ENCODE peak calls at places on chromosomes 6 and 20, in four cellular contexts. E is mammary epithelial cell; Y is activated T-cell treated with anti-CD3 and anti-CD28 coated beads, Interleukin-2, amount 50 U/mL, for 4 hours; M is effector CD4-positive, alpha-beta T cell. J is an unnamed sample.
A peak's percentile ranks its signal among the peaks of the same experiment; 100 is the strongest.

GRCh38 chr6:23584134-23584763 is 541.8 kb upstream of the NRSN1 start:
- DNase-seq in M (no peak), Y (no peak), E (no peak), J (no peak)

GRCh38 chr6:142975272-142975805 is 30.4 kb upstream of the HIVEP2 start:
- DNase-seq in M (no peak), E (no peak), Y (no peak), J (no peak)

GRCh38 chr6:14354919-14355572 is 237.5 kb downstream of the CD83 start:
- DNase-seq in E (peak; percentile 80), Y (peak; percentile 20), M (no peak), J (no peak)

GRCh38 chr6:42243046-42243445 is 25.4 kb upstream of the MRPS10 start:
- DNase-seq in Y (no peak), M (no peak), E (no peak), J (no peak)

GRCh38 chr6:31614674-31615578 is at the start of gene AIF1:
- DNase-seq in M (no peak), Y (no peak), E (no peak), J (no peak)

GRCh38 chr20:20267685-20268429 is 100.0 kb upstream of the INSM1 start:
- DNase-seq in M (no peak), E (no peak), Y (no peak), J (peak; percentile 99)

GRCh38 chr6:54730767-54731665 is 115.6 kb upstream of the FAM83B start:
- DNase-seq in E (peak; percentile 17), Y (no peak), M (no peak), J (no peak)

GRCh38 chr6:141133346-141133745 is 999.4 kb upstream of the GJE1 start:
- DNase-seq in E (no peak), M (no peak), Y (no peak), J (no peak)

J was measured in SHP77 treated with DMSO at 0.1 percent for 48 hours.